ENCODE peak calls at places on chromosomes 11 and 22, in seven cellular contexts. H is Calu3; Z is NCI-H1417; Q is adrenal gland; D is AML-193; K is pancreas; B is CD4-positive, alpha-beta memory T cell. G is an unnamed sample.

GRCh38 chr11:67582026-67582425 is 1.6 kb upstream of the GSTP1 start:
- DNase-seq in H (no peak), Z (peak), Q (no peak), D (no peak), K (no peak), B (no peak), G (no peak)

GRCh38 chr11:57131080-57131790 is 50.5 kb upstream of the LRRC55 start:
- DNase-seq in H (peak), Z (peak), Q (no peak), D (no peak), K (no peak), B (no peak), G (no peak)

GRCh38 chr11:1230121-1230455 is 7.2 kb downstream of the MUC5B start:
- DNase-seq in H (no peak), Z (no peak), Q (no peak), D (no peak), K (no peak), B (no peak), G (no peak)

GRCh38 chr11:8429483-8429882 is 164.5 kb downstream of the STK33 start:
- DNase-seq in H (no peak), Z (no peak), Q (no peak), D (no peak), K (no peak), B (no peak), G (no peak)

GRCh38 chr11:61384271-61385242 is 7.8 kb upstream of the TMEM216 start:
- DNase-seq in H (no peak), Z (peak), Q (peak), D (peak), K (no peak), B (no peak), G (no peak)

GRCh38 chr22:24429411-24430365 is 2.3 kb downstream of the ADORA2A start:
- DNase-seq in H (no peak), Z (peak), Q (peak), D (peak), K (no peak), B (peak), G (no peak)

GRCh38 chr11:107924306-107924705 is 3.9 kb upstream of the RAB39A start:
- DNase-seq in H (no peak), Z (no peak), Q (no peak), D (no peak), K (no peak), B (no peak), G (no peak)

GRCh38 chr11:43693731-43694130 is 13.2 kb downstream of the HSD17B12 start:
- DNase-seq in H (no peak), Z (no peak), Q (no peak), D (no peak), K (no peak), B (no peak), G (no peak)

GRCh38 chr11:112580864-112581263 is 320.2 kb upstream of the PLET1 start:
- DNase-seq in H (no peak), Z (no peak), Q (no peak), D (no peak), K (no peak), B (no peak), G (no peak)

GRCh38 chr11:63608353-63609345 is 5.6 kb downstream of the PLAAT3 start:
- DNase-seq in H (no peak), Z (no peak), Q (no peak), D (no peak), K (no peak), B (no peak), G (peak)

GRCh38 chr11:16997624-16998023 is 16.6 kb downstream of the PLEKHA7 start:
- DNase-seq in H (no peak), Z (no peak), Q (no peak), D (no peak), K (no peak), B (no peak), G (no peak)

GRCh38 chr22:16963189-16963945 is 44.7 kb downstream of the GAB4 start:
- DNase-seq in H (no peak), Z (no peak), Q (no peak), D (no peak), K (no peak), B (no peak), G (no peak)

GRCh38 chr11:65492637-65493366 is 6.0 kb upstream of the MALAT1 start:
- DNase-seq in H (no peak), Z (peak), Q (peak), D (peak), K (peak), B (no peak), G (no peak)

GRCh38 chr11:83694191-83694905 is 408.2 kb upstream of the CCDC90B start:
- DNase-seq in H (no peak), Z (no peak), Q (no peak), D (no peak), K (no peak), B (no peak), G (no peak)

GRCh38 chr11:46291441-46292143 is 14.1 kb downstream of the CREB3L1 start:
- DNase-seq in H (no peak), Z (no peak), Q (peak), D (no peak), K (no peak), B (no peak), G (no peak)

GRCh38 chr11:3849297-3849874 is 6.1 kb upstream of the STIM1 start:
- DNase-seq in H (peak), Z (peak), Q (no peak), D (peak), K (no peak), B (peak), G (no peak)

GRCh38 chr11:120086651-120087050 is 51.3 kb downstream of the TRIM29 start:
- DNase-seq in H (no peak), Z (peak), Q (no peak), D (no peak), K (no peak), B (no peak), G (no peak)

GRCh38 chr11:43504316-43504950 is 145.7 kb downstream of the TTC17 start:
- DNase-seq in H (peak), Z (peak), Q (peak), D (no peak), K (no peak), B (no peak), G (no peak)

GRCh38 chr22:39490135-39490798 is 11.8 kb upstream of the MIEF1 start:
- DNase-seq in H (peak), Z (peak), Q (peak), D (peak), K (peak), B (peak), G (no peak)

GRCh38 chr22:42993651-42994275 is 21.2 kb downstream of the PACSIN2 start:
- DNase-seq in H (no peak), Z (no peak), Q (peak), D (peak), K (no peak), B (no peak), G (no peak)

GRCh38 chr22:45225732-45226560 is 14.7 kb downstream of the KIAA0930 start:
- DNase-seq in H (no peak), Z (no peak), Q (peak), D (peak), K (no peak), B (no peak), G (no peak)

GRCh38 chr11:46149342-46149741 is 28.1 kb upstream of the PHF21A start:
- DNase-seq in H (no peak), Z (peak), Q (no peak), D (no peak), K (no peak), B (no peak), G (no peak)

GRCh38 chr11:19660076-19660475 is 52.6 kb upstream of the NAV2 start:
- DNase-seq in H (peak), Z (peak), Q (no peak), D (no peak), K (no peak), B (no peak), G (no peak)

GRCh38 chr22:19174106-19175025 is 4.2 kb downstream of the SLC25A1 start:
- DNase-seq in H (no peak), Z (no peak), Q (peak), D (peak), K (no peak), B (no peak), G (no peak)

GRCh38 chr11:133597236-133597635 is 64.9 kb upstream of the OPCML start:
- DNase-seq in H (no peak), Z (no peak), Q (no peak), D (no peak), K (no peak), B (no peak), G (no peak)

GRCh38 chr11:46886211-46886610 is 32.1 kb downstream of the LRP4 start:
- DNase-seq in H (no peak), Z (no peak), Q (no peak), D (no peak), K (no peak), B (no peak), G (no peak)

GRCh38 chr22:42397332-42398246 is 34.6 kb downstream of the NFAM1 start:
- DNase-seq in H (no peak), Z (no peak), Q (peak), D (peak), K (peak), B (no peak), G (no peak)

GRCh38 chr11:12564012-12564411 is 110.2 kb upstream of the TEAD1 start:
- DNase-seq in H (no peak), Z (no peak), Q (no peak), D (no peak), K (no peak), B (no peak), G (no peak)

GRCh38 chr22:20976291-20976877 is 5.7 kb upstream of the LZTR1 start:
- DNase-seq in H (no peak), Z (no peak), Q (no peak), D (no peak), K (no peak), B (no peak), G (no peak)

GRCh38 chr11:4748435-4748834 is 21.3 kb downstream of the OR51F1 start:
- DNase-seq in H (no peak), Z (no peak), Q (no peak), D (no peak), K (no peak), B (no peak), G (no peak)

GRCh38 chr11:132242662-132243061 is 872.2 kb downstream of the NTM start:
- DNase-seq in H (no peak), Z (peak), Q (no peak), D (no peak), K (no peak), B (no peak), G (no peak)